ENCODE peak calls at places on chromosomes 2 and 18, in ten cellular contexts. One of them, this sample, is unnamed.

GRCh38 chr2:88443353-88443938 is 9.0 kb downstream of the FOXI3 start:
- DNase-seq in AG08395: no peak
- DNase-seq in GM23248: no peak
- DNase-seq in activated CD8-positive, alpha-beta T cell treated with anti-CD3 and anti-CD28 coated beads for 36 hours: no peak
- DNase-seq in EH: no peak
- DNase-seq in B cell: no peak
- DNase-seq in ACHN: no peak
- DNase-seq in activated naive CD4-positive, alpha-beta T cell: no peak
- DNase-seq in iris pigment epithelial cell: no peak
- DNase-seq in stimulated activated CD8-positive, alpha-beta memory T cell treated with anti-CD3 and anti-CD28 coated beads, Interleukin-15, amount 100 ng/mL, for 24 hours: no peak
- DNase-seq in this sample: no peak

GRCh38 chr2:73289304-73289703 is 4.0 kb downstream of the EGR4 start:
- DNase-seq in ACHN: no peak
- DNase-seq in activated CD8-positive, alpha-beta T cell treated with anti-CD3 and anti-CD28 coated beads for 36 hours: no peak
- DNase-seq in stimulated activated CD8-positive, alpha-beta memory T cell treated with anti-CD3 and anti-CD28 coated beads, Interleukin-15, amount 100 ng/mL, for 24 hours: no peak
- DNase-seq in activated naive CD4-positive, alpha-beta T cell: no peak
- DNase-seq in GM23248: no peak
- DNase-seq in B cell: no peak
- DNase-seq in AG08395: no peak
- DNase-seq in EH: no peak
- DNase-seq in iris pigment epithelial cell: no peak
- DNase-seq in this sample: no peak

GRCh38 chr2:102033028-102033749 is 41.4 kb downstream of the IL1R2 start:
- DNase-seq in EH: peak
- DNase-seq in AG08395: peak
- DNase-seq in B cell: peak
- DNase-seq in iris pigment epithelial cell: peak
- DNase-seq in GM23248: peak
- DNase-seq in ACHN: peak
- DNase-seq in activated naive CD4-positive, alpha-beta T cell: no peak
- DNase-seq in stimulated activated CD8-positive, alpha-beta memory T cell treated with anti-CD3 and anti-CD28 coated beads, Interleukin-15, amount 100 ng/mL, for 24 hours: no peak
- DNase-seq in activated CD8-positive, alpha-beta T cell treated with anti-CD3 and anti-CD28 coated beads for 36 hours: peak
- DNase-seq in this sample: no peak

GRCh38 chr2:64311948-64312621 is 141.9 kb upstream of the LGALSL start:
- DNase-seq in activated CD8-positive, alpha-beta T cell treated with anti-CD3 and anti-CD28 coated beads for 36 hours: no peak
- DNase-seq in iris pigment epithelial cell: peak
- DNase-seq in GM23248: peak
- DNase-seq in ACHN: no peak
- DNase-seq in EH: peak
- DNase-seq in AG08395: peak
- DNase-seq in activated naive CD4-positive, alpha-beta T cell: no peak
- DNase-seq in stimulated activated CD8-positive, alpha-beta memory T cell treated with anti-CD3 and anti-CD28 coated beads, Interleukin-15, amount 100 ng/mL, for 24 hours: no peak
- DNase-seq in B cell: no peak
- DNase-seq in this sample: no peak

GRCh38 chr2:234495801-234496441 is 960 bp downstream of the ARL4C start:
- DNase-seq in EH: peak
- DNase-seq in AG08395: peak
- DNase-seq in GM23248: peak
- DNase-seq in iris pigment epithelial cell: peak
- DNase-seq in ACHN: no peak
- DNase-seq in activated naive CD4-positive, alpha-beta T cell: no peak
- DNase-seq in B cell: no peak
- DNase-seq in stimulated activated CD8-positive, alpha-beta memory T cell treated with anti-CD3 and anti-CD28 coated beads, Interleukin-15, amount 100 ng/mL, for 24 hours: no peak
- DNase-seq in activated CD8-positive, alpha-beta T cell treated with anti-CD3 and anti-CD28 coated beads for 36 hours: peak
- DNase-seq in this sample: peak

GRCh38 chr2:59957539-59957938 is 595.9 kb downstream of the BCL11A start:
- DNase-seq in AG08395: peak
- DNase-seq in ACHN: no peak
- DNase-seq in EH: no peak
- DNase-seq in B cell: no peak
- DNase-seq in iris pigment epithelial cell: no peak
- DNase-seq in stimulated activated CD8-positive, alpha-beta memory T cell treated with anti-CD3 and anti-CD28 coated beads, Interleukin-15, amount 100 ng/mL, for 24 hours: no peak
- DNase-seq in activated naive CD4-positive, alpha-beta T cell: no peak
- DNase-seq in GM23248: no peak
- DNase-seq in activated CD8-positive, alpha-beta T cell treated with anti-CD3 and anti-CD28 coated beads for 36 hours: no peak
- DNase-seq in this sample: no peak

GRCh38 chr18:23438608-23439366 is 14.3 kb upstream of the RIOK3 start:
- DNase-seq in activated naive CD4-positive, alpha-beta T cell: no peak
- DNase-seq in stimulated activated CD8-positive, alpha-beta memory T cell treated with anti-CD3 and anti-CD28 coated beads, Interleukin-15, amount 100 ng/mL, for 24 hours: no peak
- DNase-seq in iris pigment epithelial cell: no peak
- DNase-seq in AG08395: no peak
- DNase-seq in GM23248: no peak
- DNase-seq in activated CD8-positive, alpha-beta T cell treated with anti-CD3 and anti-CD28 coated beads for 36 hours: peak
- DNase-seq in EH: no peak
- DNase-seq in B cell: no peak
- DNase-seq in ACHN: no peak
- DNase-seq in this sample: peak

GRCh38 chr2:96604104-96604503 is 34.0 kb downstream of the KANSL3 start:
- DNase-seq in iris pigment epithelial cell: no peak
- DNase-seq in GM23248: no peak
- DNase-seq in activated CD8-positive, alpha-beta T cell treated with anti-CD3 and anti-CD28 coated beads for 36 hours: no peak
- DNase-seq in EH: no peak
- DNase-seq in activated naive CD4-positive, alpha-beta T cell: no peak
- DNase-seq in stimulated activated CD8-positive, alpha-beta memory T cell treated with anti-CD3 and anti-CD28 coated beads, Interleukin-15, amount 100 ng/mL, for 24 hours: no peak
- DNase-seq in AG08395: no peak
- DNase-seq in B cell: no peak
- DNase-seq in ACHN: peak
- DNase-seq in this sample: no peak

GRCh38 chr2:99249951-99250350 is 5.5 kb downstream of the LYG2 start:
- DNase-seq in iris pigment epithelial cell: no peak
- DNase-seq in stimulated activated CD8-positive, alpha-beta memory T cell treated with anti-CD3 and anti-CD28 coated beads, Interleukin-15, amount 100 ng/mL, for 24 hours: no peak
- DNase-seq in activated CD8-positive, alpha-beta T cell treated with anti-CD3 and anti-CD28 coated beads for 36 hours: no peak
- DNase-seq in activated naive CD4-positive, alpha-beta T cell: no peak
- DNase-seq in ACHN: no peak
- DNase-seq in GM23248: no peak
- DNase-seq in B cell: no peak
- DNase-seq in EH: no peak
- DNase-seq in AG08395: no peak
- DNase-seq in this sample: no peak

GRCh38 chr2:204964413-204964812 is 419.1 kb downstream of the PARD3B start:
- DNase-seq in EH: no peak
- DNase-seq in activated CD8-positive, alpha-beta T cell treated with anti-CD3 and anti-CD28 coated beads for 36 hours: no peak
- DNase-seq in AG08395: no peak
- DNase-seq in activated naive CD4-positive, alpha-beta T cell: no peak
- DNase-seq in ACHN: no peak
- DNase-seq in iris pigment epithelial cell: no peak
- DNase-seq in B cell: no peak
- DNase-seq in stimulated activated CD8-positive, alpha-beta memory T cell treated with anti-CD3 and anti-CD28 coated beads, Interleukin-15, amount 100 ng/mL, for 24 hours: no peak
- DNase-seq in GM23248: no peak
- DNase-seq in this sample: no peak

GRCh38 chr2:162241571-162241970 is 1.7 kb downstream of the FAP start:
- DNase-seq in B cell: no peak
- DNase-seq in AG08395: no peak
- DNase-seq in stimulated activated CD8-positive, alpha-beta memory T cell treated with anti-CD3 and anti-CD28 coated beads, Interleukin-15, amount 100 ng/mL, for 24 hours: no peak
- DNase-seq in activated CD8-positive, alpha-beta T cell treated with anti-CD3 and anti-CD28 coated beads for 36 hours: no peak
- DNase-seq in GM23248: no peak
- DNase-seq in ACHN: no peak
- DNase-seq in activated naive CD4-positive, alpha-beta T cell: no peak
- DNase-seq in EH: no peak
- DNase-seq in iris pigment epithelial cell: peak
- DNase-seq in this sample: no peak

GRCh38 chr2:9255416-9255815 is 48.8 kb downstream of the ASAP2 start:
- DNase-seq in activated CD8-positive, alpha-beta T cell treated with anti-CD3 and anti-CD28 coated beads for 36 hours: no peak
- DNase-seq in AG08395: no peak
- DNase-seq in B cell: no peak
- DNase-seq in GM23248: no peak
- DNase-seq in activated naive CD4-positive, alpha-beta T cell: no peak
- DNase-seq in ACHN: no peak
- DNase-seq in stimulated activated CD8-positive, alpha-beta memory T cell treated with anti-CD3 and anti-CD28 coated beads, Interleukin-15, amount 100 ng/mL, for 24 hours: no peak
- DNase-seq in EH: no peak
- DNase-seq in iris pigment epithelial cell: no peak
- DNase-seq in this sample: no peak

GRCh38 chr2:109609352-109610024 is 4.3 kb downstream of the SEPTIN10 start:
- DNase-seq in GM23248: peak
- DNase-seq in activated CD8-positive, alpha-beta T cell treated with anti-CD3 and anti-CD28 coated beads for 36 hours: no peak
- DNase-seq in iris pigment epithelial cell: peak
- DNase-seq in stimulated activated CD8-positive, alpha-beta memory T cell treated with anti-CD3 and anti-CD28 coated beads, Interleukin-15, amount 100 ng/mL, for 24 hours: no peak
- DNase-seq in B cell: no peak
- DNase-seq in activated naive CD4-positive, alpha-beta T cell: no peak
- DNase-seq in ACHN: peak
- DNase-seq in AG08395: peak
- DNase-seq in EH: peak
- DNase-seq in this sample: no peak

GRCh38 chr2:62333961-62334360 is 138.0 kb downstream of the B3GNT2 start:
- DNase-seq in EH: no peak
- DNase-seq in stimulated activated CD8-positive, alpha-beta memory T cell treated with anti-CD3 and anti-CD28 coated beads, Interleukin-15, amount 100 ng/mL, for 24 hours: no peak
- DNase-seq in B cell: no peak
- DNase-seq in activated CD8-positive, alpha-beta T cell treated with anti-CD3 and anti-CD28 coated beads for 36 hours: no peak
- DNase-seq in activated naive CD4-positive, alpha-beta T cell: no peak
- DNase-seq in iris pigment epithelial cell: no peak
- DNase-seq in ACHN: no peak
- DNase-seq in GM23248: no peak
- DNase-seq in AG08395: no peak
- DNase-seq in this sample: no peak

GRCh38 chr2:37582371-37582770 is 89.1 kb downstream of the CDC42EP3 start:
- DNase-seq in ACHN: no peak
- DNase-seq in iris pigment epithelial cell: no peak
- DNase-seq in GM23248: peak
- DNase-seq in AG08395: no peak
- DNase-seq in B cell: no peak
- DNase-seq in activated CD8-positive, alpha-beta T cell treated with anti-CD3 and anti-CD28 coated beads for 36 hours: no peak
- DNase-seq in stimulated activated CD8-positive, alpha-beta memory T cell treated with anti-CD3 and anti-CD28 coated beads, Interleukin-15, amount 100 ng/mL, for 24 hours: no peak
- DNase-seq in EH: peak
- DNase-seq in activated naive CD4-positive, alpha-beta T cell: no peak
- DNase-seq in this sample: no peak

GRCh38 chr18:43013489-43013888 is 102.0 kb downstream of the RIT2 start:
- DNase-seq in B cell: no peak
- DNase-seq in GM23248: peak
- DNase-seq in stimulated activated CD8-positive, alpha-beta memory T cell treated with anti-CD3 and anti-CD28 coated beads, Interleukin-15, amount 100 ng/mL, for 24 hours: no peak
- DNase-seq in activated CD8-positive, alpha-beta T cell treated with anti-CD3 and anti-CD28 coated beads for 36 hours: no peak
- DNase-seq in EH: no peak
- DNase-seq in ACHN: no peak
- DNase-seq in activated naive CD4-positive, alpha-beta T cell: no peak
- DNase-seq in iris pigment epithelial cell: peak
- DNase-seq in AG08395: no peak
- DNase-seq in this sample: no peak

GRCh38 chr2:61371027-61371426 is 99.9 kb downstream of the USP34 start:
- DNase-seq in ACHN: no peak
- DNase-seq in iris pigment epithelial cell: no peak
- DNase-seq in GM23248: peak
- DNase-seq in activated naive CD4-positive, alpha-beta T cell: no peak
- DNase-seq in EH: peak
- DNase-seq in stimulated activated CD8-positive, alpha-beta memory T cell treated with anti-CD3 and anti-CD28 coated beads, Interleukin-15, amount 100 ng/mL, for 24 hours: no peak
- DNase-seq in AG08395: no peak
- DNase-seq in activated CD8-positive, alpha-beta T cell treated with anti-CD3 and anti-CD28 coated beads for 36 hours: no peak
- DNase-seq in B cell: no peak
- DNase-seq in this sample: no peak

GRCh38 chr2:122543815-122544214 is 788.4 kb downstream of the TSN start:
- DNase-seq in activated naive CD4-positive, alpha-beta T cell: no peak
- DNase-seq in EH: peak
- DNase-seq in activated CD8-positive, alpha-beta T cell treated with anti-CD3 and anti-CD28 coated beads for 36 hours: no peak
- DNase-seq in B cell: no peak
- DNase-seq in iris pigment epithelial cell: peak
- DNase-seq in GM23248: peak
- DNase-seq in ACHN: no peak
- DNase-seq in stimulated activated CD8-positive, alpha-beta memory T cell treated with anti-CD3 and anti-CD28 coated beads, Interleukin-15, amount 100 ng/mL, for 24 hours: no peak
- DNase-seq in AG08395: peak
- DNase-seq in this sample: no peak

GRCh38 chr2:201235865-201236811 is 24.2 kb upstream of the CASP8 start:
- DNase-seq in B cell: peak
- DNase-seq in ACHN: peak
- DNase-seq in AG08395: peak
- DNase-seq in activated naive CD4-positive, alpha-beta T cell: no peak
- DNase-seq in activated CD8-positive, alpha-beta T cell treated with anti-CD3 and anti-CD28 coated beads for 36 hours: peak
- DNase-seq in stimulated activated CD8-positive, alpha-beta memory T cell treated with anti-CD3 and anti-CD28 coated beads, Interleukin-15, amount 100 ng/mL, for 24 hours: no peak
- DNase-seq in GM23248: peak
- DNase-seq in iris pigment epithelial cell: peak
- DNase-seq in EH: peak
- DNase-seq in this sample: peak

GRCh38 chr2:74373189-74373588 is 6.9 kb downstream of the DCTN1 start:
- DNase-seq in B cell: no peak
- DNase-seq in iris pigment epithelial cell: no peak
- DNase-seq in EH: no peak
- DNase-seq in AG08395: peak
- DNase-seq in activated CD8-positive, alpha-beta T cell treated with anti-CD3 and anti-CD28 coated beads for 36 hours: no peak
- DNase-seq in GM23248: peak
- DNase-seq in stimulated activated CD8-positive, alpha-beta memory T cell treated with anti-CD3 and anti-CD28 coated beads, Interleukin-15, amount 100 ng/mL, for 24 hours: no peak
- DNase-seq in activated naive CD4-positive, alpha-beta T cell: no peak
- DNase-seq in ACHN: no peak
- DNase-seq in this sample: no peak

This sample was measured in GM13976.